ENCODE peak calls at places on chromosomes 11 and 22, in eight cellular contexts. R is lower leg skin, V is EH, H is midbrain, W is AG08396, F is mucosa of descending colon, S is AG09309, I is smooth muscle cell of the brain vasculature. Y is an unnamed sample.

GRCh38 chr11:107078375-107078774 is 60.1 kb upstream of the GUCY1A2 start:
- DNase-seq in F (no peak), W (no peak), H (no peak), V (peak; percentile 10), I (no peak), R (no peak), S (no peak), Y (no peak)

GRCh38 chr11:131824766-131825165 is 454.4 kb downstream of the NTM start:
- DNase-seq in H (peak; percentile 7), F (no peak), W (no peak), V (peak; percentile 17), I (no peak), S (peak; percentile 25), R (peak; percentile 19), Y (no peak)

GRCh38 chr22:43281400-43281799 is 61.8 kb downstream of the SCUBE1 start:
- DNase-seq in F (no peak), W (no peak), S (no peak), R (no peak), H (no peak), V (no peak), I (no peak), Y (no peak)

GRCh38 chr11:33936745-33937612 is 45.1 kb upstream of the LMO2 start:
- DNase-seq in S (peak; percentile 21), W (peak; percentile 27), R (peak; percentile 63), H (no peak), I (no peak), F (no peak), V (peak; percentile 64), Y (peak; percentile 87)

GRCh38 chr11:102497061-102497460 is 33.5 kb downstream of the MMP7 start:
- DNase-seq in I (no peak), S (peak; percentile 20), V (peak; percentile 73), H (no peak), W (peak; percentile 26), F (no peak), R (no peak), Y (no peak)

GRCh38 chr22:43743131-43743530 is 69.0 kb downstream of the EFCAB6 start:
- DNase-seq in W (no peak), I (no peak), H (no peak), F (no peak), V (no peak), R (no peak), S (no peak), Y (no peak)

GRCh38 chr11:965206-965775 is 39.6 kb downstream of the AP2A2 start:
- DNase-seq in H (no peak), F (no peak), I (no peak), S (no peak), V (no peak), R (no peak), W (no peak), Y (no peak)

GRCh38 chr22:24965822-24966626 is 13.5 kb downstream of the KIAA1671 start:
- DNase-seq in V (no peak), S (no peak), I (peak; percentile 90), F (peak; percentile 88), H (peak; percentile 10), R (no peak), W (no peak), Y (no peak)

GRCh38 chr11:77038825-77039326 is 4.7 kb downstream of the B3GNT6 start:
- DNase-seq in F (no peak), V (no peak), S (no peak), I (no peak), W (no peak), H (no peak), R (no peak), Y (no peak)

GRCh38 chr11:117766576-117766975 is 30.4 kb downstream of the DSCAML1 start:
- DNase-seq in W (no peak), S (no peak), F (no peak), R (no peak), I (no peak), V (no peak), H (no peak), Y (no peak)

GRCh38 chr11:43574949-43575915 is 105.3 kb upstream of the HSD17B12 start:
- DNase-seq in V (peak; percentile 65), H (peak; percentile 7), I (no peak), F (no peak), W (peak; percentile 69), S (no peak), R (no peak), Y (no peak)

GRCh38 chr11:121389651-121390050 is 62.5 kb upstream of the SORL1 start:
- DNase-seq in S (no peak), H (peak; percentile 81), I (no peak), F (no peak), V (no peak), R (no peak), W (no peak), Y (no peak)

GRCh38 chr22:39444937-39445465 is 11.8 kb upstream of the MGAT3 start:
- DNase-seq in W (no peak), R (no peak), H (no peak), F (no peak), V (no peak), I (no peak), S (no peak), Y (no peak)

GRCh38 chr11:122850076-122850631 is 11.9 kb downstream of the CRTAM start:
- DNase-seq in I (peak; percentile 70), S (peak; percentile 10), V (peak; percentile 68), R (no peak), W (no peak), H (no peak), F (no peak), Y (no peak)

GRCh38 chr11:1872267-1872985 is 19.3 kb downstream of the PRR33 start:
- DNase-seq in S (no peak), V (no peak), I (no peak), W (no peak), F (no peak), H (no peak), R (no peak), Y (no peak)

GRCh38 chr11:2440646-2441045 is 3.7 kb downstream of the TRPM5 start:
- DNase-seq in V (no peak), H (no peak), S (no peak), F (peak; percentile 38), I (no peak), W (no peak), R (no peak), Y (no peak)

GRCh38 chr11:65710424-65710823 is 1.6 kb upstream of the KAT5 start:
- DNase-seq in F (no peak), I (no peak), S (no peak), H (no peak), W (no peak), V (peak; percentile 25), R (no peak), Y (no peak)

GRCh38 chr22:44218071-44218470 is 37.3 kb downstream of the PARVG start:
- DNase-seq in S (no peak), I (no peak), F (no peak), W (no peak), R (no peak), V (no peak), H (no peak), Y (no peak)

GRCh38 chr11:77052531-77052930 is 14.2 kb upstream of the CAPN5 start:
- DNase-seq in R (no peak), I (no peak), H (no peak), F (no peak), V (no peak), S (no peak), W (no peak), Y (no peak)

GRCh38 chr11:64001552-64002427 is 15.6 kb downstream of the OTUB1 start:
- DNase-seq in F (no peak), V (peak; percentile 50), S (no peak), W (no peak), I (no peak), R (no peak), H (no peak), Y (no peak)

GRCh38 chr11:77506857-77507256 is 33.0 kb upstream of the PAK1 start:
- DNase-seq in H (no peak), W (no peak), S (no peak), R (no peak), V (peak; percentile 68), F (no peak), I (no peak), Y (peak; percentile 31)

GRCh38 chr11:113091578-113091844 is 130.3 kb downstream of the NCAM1 start:
- DNase-seq in I (no peak), V (no peak), W (no peak), S (no peak), F (no peak), H (no peak), R (no peak), Y (no peak)

GRCh38 chr11:34413263-34413662 is 25.5 kb upstream of the CAT start:
- DNase-seq in I (no peak), S (no peak), H (no peak), F (no peak), V (no peak), W (no peak), R (no peak), Y (no peak)

GRCh38 chr11:115325523-115325922 is 178.7 kb downstream of the CADM1 start:
- DNase-seq in R (no peak), H (no peak), V (no peak), S (no peak), F (no peak), W (no peak), I (no peak), Y (no peak)

Y was measured in glomerular endothelial cell.